ENCODE peak calls at places on chromosomes 2 and 18, in five cellular contexts. V is colonic mucosa, K is SK-N-SH, W is HT1080, P is cardiac fibroblast. F is an unnamed sample.
A peak's percentile ranks its signal among the peaks of the same experiment; 100 is the strongest.

GRCh38 chr18:55794288-55795052 is 206.5 kb upstream of the TCF4 start:
- DNase-seq in V (no peak), K (no peak), W (no peak), P (no peak), F (no peak)

GRCh38 chr18:48816554-48816953 is 134.2 kb downstream of the SMAD7 start:
- DNase-seq in V (no peak), K (no peak), W (no peak), P (no peak), F (no peak)

GRCh38 chr2:128234613-128235012 is 84.1 kb downstream of the HS6ST1 start:
- DNase-seq in V (no peak), K (peak; percentile 32), W (no peak), P (no peak), F (no peak)

GRCh38 chr2:23330214-23330613 is 54.8 kb upstream of the KLHL29 start:
- DNase-seq in V (no peak), K (no peak), W (peak; percentile 35), P (peak; percentile 15), F (no peak)

GRCh38 chr2:197889041-197889440 is 84.6 kb downstream of the PLCL1 start:
- DNase-seq in V (no peak), K (no peak), W (peak; percentile 59), P (peak; percentile 79), F (peak; percentile 55)

GRCh38 chr2:231662811-231663457 is 45.4 kb upstream of the PTMA start:
- DNase-seq in V (no peak), K (no peak), W (no peak), P (no peak), F (no peak)

GRCh38 chr18:63604791-63605567 is 17.8 kb downstream of the SERPINB13 start:
- DNase-seq in V (no peak), K (no peak), W (peak; percentile 78), P (peak; percentile 7), F (peak; percentile 48)

GRCh38 chr2:118878531-118879149 is 31.2 kb upstream of the EN1 start:
- DNase-seq in V (no peak), K (no peak), W (no peak), P (no peak), F (no peak)

GRCh38 chr18:11861583-11862288 is 10.5 kb downstream of the CHMP1B start:
- DNase-seq in V (no peak), K (no peak), W (no peak), P (no peak), F (no peak)

GRCh38 chr2:205659922-205660321 is 22.4 kb upstream of the NRP2 start:
- DNase-seq in V (no peak), K (no peak), W (no peak), P (no peak), F (no peak)

GRCh38 chr18:48850891-48851302 is 99.9 kb downstream of the SMAD7 start:
- DNase-seq in V (no peak), K (no peak), W (no peak), P (peak; percentile 49), F (no peak)

GRCh38 chr2:26305575-26305974 is 40.4 kb upstream of the SELENOI start:
- DNase-seq in V (no peak), K (no peak), W (no peak), P (no peak), F (no peak)

GRCh38 chr2:120473522-120474271 is 127.8 kb downstream of the INHBB start:
- DNase-seq in V (peak; percentile 36), K (no peak), W (no peak), P (no peak), F (no peak)

GRCh38 chr2:241777686-241778627 is 1.3 kb downstream of the GAL3ST2 start:
- DNase-seq in V (peak; percentile 48), K (peak; percentile 30), W (no peak), P (no peak), F (no peak)

GRCh38 chr2:240136671-240137292 is 677 bp upstream of the COPS9 start:
- DNase-seq in V (peak; percentile 29), K (no peak), W (no peak), P (no peak), F (no peak)

GRCh38 chr2:234165421-234165820 is 114.9 kb downstream of the SPP2 start:
- DNase-seq in V (no peak), K (peak; percentile 36), W (no peak), P (peak; percentile 37), F (peak; percentile 49)

GRCh38 chr2:108288534-108289106 is at the start of gene SULT1C2:
- DNase-seq in V (peak; percentile 62), K (no peak), W (peak; percentile 64), P (no peak), F (peak; percentile 41)

GRCh38 chr2:155815851-155816250 is 516.7 kb downstream of the NR4A2 start:
- DNase-seq in V (peak; percentile 22), K (peak; percentile 8), W (peak; percentile 52), P (no peak), F (no peak)

GRCh38 chr2:202610367-202610766 is 24.4 kb upstream of the FAM117B start:
- DNase-seq in V (no peak), K (no peak), W (no peak), P (no peak), F (no peak)

GRCh38 chr2:11514081-11514730 is 19.6 kb upstream of the GREB1 start:
- DNase-seq in V (no peak), K (no peak), W (no peak), P (no peak), F (no peak)

GRCh38 chr2:179622635-179623034 is 238.8 kb downstream of the ZNF385B start:
- DNase-seq in V (no peak), K (no peak), W (no peak), P (no peak), F (no peak)

GRCh38 chr2:41698787-41699422 is 348.9 kb upstream of the PKDCC start:
- DNase-seq in V (no peak), K (peak; percentile 85), W (no peak), P (peak; percentile 34), F (no peak)

GRCh38 chr2:210259687-210260086 is 34.4 kb upstream of the ACADL start:
- DNase-seq in V (no peak), K (no peak), W (no peak), P (no peak), F (no peak)

GRCh38 chr2:240569523-240569997 is 1.3 kb downstream of the RNPEPL1 start:
- DNase-seq in V (no peak), K (no peak), W (no peak), P (no peak), F (no peak)

GRCh38 chr2:43302311-43303051 is 76.1 kb upstream of the ZFP36L2 start:
- DNase-seq in V (no peak), K (no peak), W (no peak), P (no peak), F (no peak)

GRCh38 chr18:48139427-48140347 is 209.2 kb upstream of the SMAD2 start:
- DNase-seq in V (peak; percentile 94), K (peak; percentile 82), W (no peak), P (no peak), F (no peak)

GRCh38 chr2:118913131-118913804 is 28.7 kb upstream of the MARCO start:
- DNase-seq in V (no peak), K (no peak), W (no peak), P (peak; percentile 2), F (no peak)

GRCh38 chr2:59034791-59035190 is 793.7 kb upstream of the FANCL start:
- DNase-seq in V (no peak), K (no peak), W (no peak), P (no peak), F (no peak)

GRCh38 chr2:168137510-168138180 is 109.8 kb downstream of the STK39 start:
- DNase-seq in V (no peak), K (no peak), W (no peak), P (no peak), F (no peak)

GRCh38 chr2:74741076-74741460 is 87.0 kb downstream of the SEMA4F start:
- DNase-seq in V (no peak), K (no peak), W (no peak), P (no peak), F (no peak)

GRCh38 chr2:692349-692748 is 15.1 kb upstream of the TMEM18 start:
- DNase-seq in V (no peak), K (no peak), W (no peak), P (no peak), F (no peak)

GRCh38 chr2:203341741-203342310 is 13.6 kb downstream of the ABI2 start:
- DNase-seq in V (no peak), K (no peak), W (no peak), P (peak; percentile 52), F (no peak)

GRCh38 chr2:239349448-239350135 is 51.2 kb downstream of the HDAC4 start:
- DNase-seq in V (no peak), K (no peak), W (no peak), P (no peak), F (no peak)

GRCh38 chr2:169480079-169480465 is 778 bp downstream of the BBS5 start:
- DNase-seq in V (no peak), K (no peak), W (no peak), P (peak; percentile 25), F (no peak)

F was measured in skeletal muscle cell.